ENCODE peak calls at places on chromosomes 6 and 20, in four cellular contexts. X is AG08396, J is dorsolateral prefrontal cortex, Z is A549. N is an unnamed sample.

GRCh38 chr6:131258010-131258652 is 122.9 kb downstream of the AKAP7 start:
- DNase-seq in X (no peak), J (no peak), Z (peak; percentile 13), N (no peak)

GRCh38 chr6:141598487-141598886 is 534.2 kb upstream of the GJE1 start:
- DNase-seq in X (no peak), J (no peak), Z (no peak), N (no peak)

GRCh38 chr6:106767271-106767670 is 137.9 kb downstream of the QRSL1 start:
- DNase-seq in X (no peak), J (no peak), Z (no peak), N (no peak)

GRCh38 chr6:166707045-166707444 is 80.0 kb upstream of the RPS6KA2 start:
- DNase-seq in X (no peak), J (peak; percentile 67), Z (peak; percentile 35), N (peak; percentile 39)

GRCh38 chr6:104239971-104240370 is 619.7 kb downstream of the HACE1 start:
- DNase-seq in X (no peak), J (no peak), Z (no peak), N (no peak)

GRCh38 chr6:151154418-151154817 is 85.3 kb upstream of the AKAP12 start:
- DNase-seq in X (no peak), J (no peak), Z (peak; percentile 11), N (no peak)

GRCh38 chr20:34872604-34873224 is at the start of gene GGT7:
- DNase-seq in X (peak; percentile 90), J (peak; percentile 72), Z (peak; percentile 72), N (peak; percentile 33)

GRCh38 chr6:144197919-144198318 is 47.6 kb downstream of the STX11 start:
- DNase-seq in X (no peak), J (no peak), Z (no peak), N (no peak)

GRCh38 chr20:44646023-44646640 is 5.4 kb downstream of the ADA start:
- DNase-seq in X (no peak), J (no peak), Z (no peak), N (no peak)

GRCh38 chr6:90219168-90219985 is 77.3 kb downstream of the BACH2 start:
- DNase-seq in X (peak; percentile 23), J (no peak), Z (no peak), N (no peak)

GRCh38 chr6:84685983-84686584 is 78.3 kb downstream of the TBX18 start:
- DNase-seq in X (no peak), J (no peak), Z (peak; percentile 42), N (peak; percentile 4)

GRCh38 chr20:51594206-51594998 is 51.9 kb upstream of the NFATC2 start:
- DNase-seq in X (no peak), J (peak; percentile 64), Z (no peak), N (no peak)

GRCh38 chr6:3612341-3613041 is 139.0 kb downstream of the PXDC1 start:
- DNase-seq in X (peak; percentile 32), J (no peak), Z (peak; percentile 88), N (no peak)

GRCh38 chr6:163414367-163415175 is at the start of gene QKI:
- DNase-seq in X (peak; percentile 81), J (peak; percentile 70), Z (peak; percentile 66), N (no peak)

GRCh38 chr6:165834613-165835259 is 171.7 kb upstream of the PDE10A start:
- DNase-seq in X (no peak), J (peak; percentile 39), Z (peak; percentile 72), N (no peak)

GRCh38 chr20:43583982-43584432 is 6.7 kb upstream of the IFT52 start:
- DNase-seq in X (peak; percentile 86), J (peak; percentile 88), Z (no peak), N (peak; percentile 87)

GRCh38 chr6:34745277-34746103 is 11.8 kb upstream of the SNRPC start:
- DNase-seq in X (no peak), J (no peak), Z (no peak), N (no peak)

GRCh38 chr20:19855426-19855825 is 97.4 kb downstream of the RIN2 start:
- DNase-seq in X (no peak), J (no peak), Z (no peak), N (no peak)

GRCh38 chr6:166045173-166045957 is 122.3 kb downstream of the TBXT start:
- DNase-seq in X (no peak), J (no peak), Z (no peak), N (no peak)

GRCh38 chr20:53872561-53873248 is 197.7 kb downstream of the BCAS1 start:
- DNase-seq in X (no peak), J (no peak), Z (no peak), N (no peak)

GRCh38 chr6:139249387-139249786 is 42.4 kb downstream of the TXLNB start:
- DNase-seq in X (no peak), J (no peak), Z (no peak), N (no peak)

GRCh38 chr6:96990462-96990861 is 65.9 kb downstream of the KLHL32 start:
- DNase-seq in X (no peak), J (peak; percentile 73), Z (no peak), N (no peak)

GRCh38 chr20:32574296-32575226 is 10.6 kb downstream of the NOL4L start:
- DNase-seq in X (peak; percentile 87), J (no peak), Z (peak; percentile 69), N (peak; percentile 12)

GRCh38 chr6:156175971-156176421 is 601.2 kb upstream of the ARID1B start:
- DNase-seq in X (no peak), J (peak; percentile 31), Z (peak; percentile 29), N (no peak)

GRCh38 chr20:41344477-41344876 is 3.9 kb downstream of the LPIN3 start:
- DNase-seq in X (no peak), J (no peak), Z (no peak), N (no peak)

GRCh38 chr6:122610690-122611455 is 668 bp downstream of the PKIB start:
- DNase-seq in X (peak; percentile 29), J (no peak), Z (peak; percentile 28), N (peak; percentile 33)

GRCh38 chr6:18053555-18054445 is 66.4 kb upstream of the KIF13A start:
- DNase-seq in X (no peak), J (no peak), Z (no peak), N (no peak)

GRCh38 chr6:137783640-137784198 is 83.3 kb upstream of the TNFAIP3 start:
- DNase-seq in X (no peak), J (no peak), Z (no peak), N (peak; percentile 26)

GRCh38 chr6:38572186-38572813 is 67.4 kb downstream of the BTBD9 start:
- DNase-seq in X (no peak), J (no peak), Z (no peak), N (no peak)

GRCh38 chr6:133817460-133818047 is 71.4 kb upstream of the TCF21 start:
- DNase-seq in X (no peak), J (no peak), Z (no peak), N (no peak)

GRCh38 chr6:137661601-137662000 is 167.4 kb upstream of the OLIG3 start:
- DNase-seq in X (no peak), J (no peak), Z (peak; percentile 46), N (no peak)

GRCh38 chr20:17083738-17084137 is 143.1 kb upstream of the PCSK2 start:
- DNase-seq in X (no peak), J (no peak), Z (no peak), N (no peak)

GRCh38 chr6:85641522-85641915 is 1.2 kb downstream of the SYNCRIP start:
- DNase-seq in X (peak; percentile 12), J (no peak), Z (no peak), N (no peak)

GRCh38 chr6:40894962-40895799 is 143.8 kb downstream of the UNC5CL start:
- DNase-seq in X (peak; percentile 79), J (peak; percentile 54), Z (peak; percentile 76), N (peak; percentile 2)

GRCh38 chr20:57429579-57430202 is 38.5 kb downstream of the RBM38 start:
- DNase-seq in X (peak; percentile 56), J (no peak), Z (peak; percentile 44), N (no peak)

GRCh38 chr20:17849901-17850673 is 118.5 kb downstream of the SNX5 start:
- DNase-seq in X (peak; percentile 94), J (no peak), Z (peak; percentile 63), N (peak; percentile 62)

GRCh38 chr6:136921521-136921935 is 573 bp upstream of the SLC35D3 start:
- DNase-seq in X (peak; percentile 57), J (no peak), Z (no peak), N (no peak)

N was measured in foreskin melanocyte.